ENCODE peak calls at places on chromosomes 3 and 15, in ten cellular contexts. One of them, this sample, is unnamed.

GRCh38 chr3:28347374-28348285 is 891 bp upstream of the ZCWPW2 start:
- DNase-seq in HCT116: no peak
- DNase-seq in SK-N-MC: no peak
- DNase-seq in fibroblast of lung: peak
- DNase-seq in GM23248: peak
- DNase-seq in GM23338: peak
- DNase-seq in astrocyte: no peak
- DNase-seq in HepG2: no peak
- DNase-seq in neural progenitor cell: peak
- DNase-seq in PC-3: peak
- DNase-seq in this sample: no peak

GRCh38 chr3:32432045-32432710 is 40.5 kb downstream of the CMTM7 start:
- DNase-seq in HCT116: no peak
- DNase-seq in SK-N-MC: no peak
- DNase-seq in fibroblast of lung: no peak
- DNase-seq in GM23248: no peak
- DNase-seq in GM23338: no peak
- DNase-seq in astrocyte: no peak
- DNase-seq in HepG2: no peak
- DNase-seq in neural progenitor cell: no peak
- DNase-seq in PC-3: no peak
- DNase-seq in this sample: no peak

GRCh38 chr3:19347701-19348100 is 199.4 kb downstream of the KCNH8 start:
- DNase-seq in HCT116: no peak
- DNase-seq in SK-N-MC: no peak
- DNase-seq in fibroblast of lung: no peak
- DNase-seq in GM23248: no peak
- DNase-seq in GM23338: no peak
- DNase-seq in astrocyte: no peak
- DNase-seq in HepG2: no peak
- DNase-seq in neural progenitor cell: no peak
- DNase-seq in PC-3: no peak
- DNase-seq in this sample: no peak

GRCh38 chr15:31280037-31280830 is 46.4 kb upstream of the KLF13 start:
- DNase-seq in HCT116: no peak
- DNase-seq in SK-N-MC: no peak
- DNase-seq in fibroblast of lung: no peak
- DNase-seq in GM23248: no peak
- DNase-seq in GM23338: no peak
- DNase-seq in astrocyte: no peak
- DNase-seq in HepG2: peak
- DNase-seq in neural progenitor cell: no peak
- DNase-seq in PC-3: no peak
- DNase-seq in this sample: no peak

GRCh38 chr3:88231207-88231606 is 81.4 kb downstream of the C3orf38 start:
- DNase-seq in HCT116: no peak
- DNase-seq in SK-N-MC: no peak
- DNase-seq in fibroblast of lung: peak
- DNase-seq in GM23248: no peak
- DNase-seq in GM23338: peak
- DNase-seq in astrocyte: peak
- DNase-seq in HepG2: peak
- DNase-seq in neural progenitor cell: no peak
- DNase-seq in PC-3: peak
- DNase-seq in this sample: no peak

GRCh38 chr3:51362476-51362875 is 22.6 kb upstream of the MANF start:
- DNase-seq in HCT116: no peak
- DNase-seq in SK-N-MC: no peak
- DNase-seq in fibroblast of lung: no peak
- DNase-seq in GM23248: no peak
- DNase-seq in GM23338: no peak
- DNase-seq in astrocyte: no peak
- DNase-seq in HepG2: no peak
- DNase-seq in neural progenitor cell: no peak
- DNase-seq in PC-3: no peak
- DNase-seq in this sample: no peak

GRCh38 chr3:184239221-184239620 is 9.5 kb downstream of the ALG3 start:
- DNase-seq in HCT116: no peak
- DNase-seq in SK-N-MC: no peak
- DNase-seq in fibroblast of lung: no peak
- DNase-seq in GM23248: no peak
- DNase-seq in GM23338: no peak
- DNase-seq in astrocyte: no peak
- DNase-seq in HepG2: no peak
- DNase-seq in neural progenitor cell: no peak
- DNase-seq in PC-3: no peak
- DNase-seq in this sample: no peak

GRCh38 chr15:85336870-85337269 is 43.5 kb upstream of the AKAP13 start:
- DNase-seq in HCT116: no peak
- DNase-seq in SK-N-MC: no peak
- DNase-seq in fibroblast of lung: no peak
- DNase-seq in GM23248: no peak
- DNase-seq in GM23338: no peak
- DNase-seq in astrocyte: no peak
- DNase-seq in HepG2: no peak
- DNase-seq in neural progenitor cell: no peak
- DNase-seq in PC-3: no peak
- DNase-seq in this sample: no peak

GRCh38 chr15:40063563-40064011 is 24.6 kb upstream of the SRP14 start:
- DNase-seq in HCT116: no peak
- DNase-seq in SK-N-MC: no peak
- DNase-seq in fibroblast of lung: peak
- DNase-seq in GM23248: peak
- DNase-seq in GM23338: no peak
- DNase-seq in astrocyte: peak
- DNase-seq in HepG2: no peak
- DNase-seq in neural progenitor cell: no peak
- DNase-seq in PC-3: peak
- DNase-seq in this sample: no peak

GRCh38 chr15:39807791-39808190 is 25.1 kb upstream of the FSIP1 start:
- DNase-seq in HCT116: no peak
- DNase-seq in SK-N-MC: no peak
- DNase-seq in fibroblast of lung: no peak
- DNase-seq in GM23248: no peak
- DNase-seq in GM23338: peak
- DNase-seq in astrocyte: no peak
- DNase-seq in HepG2: no peak
- DNase-seq in neural progenitor cell: no peak
- DNase-seq in PC-3: no peak
- DNase-seq in this sample: no peak

GRCh38 chr15:48631191-48631770 is 14.2 kb downstream of the FBN1 start:
- DNase-seq in HCT116: no peak
- DNase-seq in SK-N-MC: no peak
- DNase-seq in fibroblast of lung: peak
- DNase-seq in GM23248: peak
- DNase-seq in GM23338: peak
- DNase-seq in astrocyte: no peak
- DNase-seq in HepG2: no peak
- DNase-seq in neural progenitor cell: peak
- DNase-seq in PC-3: no peak
- DNase-seq in this sample: no peak

GRCh38 chr3:125143982-125144652 is 68.4 kb downstream of the SLC12A8 start:
- DNase-seq in HCT116: no peak
- DNase-seq in SK-N-MC: no peak
- DNase-seq in fibroblast of lung: peak
- DNase-seq in GM23248: peak
- DNase-seq in GM23338: peak
- DNase-seq in astrocyte: peak
- DNase-seq in HepG2: no peak
- DNase-seq in neural progenitor cell: no peak
- DNase-seq in PC-3: no peak
- DNase-seq in this sample: no peak

GRCh38 chr15:101092867-101093202 is 159.0 kb downstream of the CHSY1 start:
- DNase-seq in HCT116: no peak
- DNase-seq in SK-N-MC: no peak
- DNase-seq in fibroblast of lung: no peak
- DNase-seq in GM23248: no peak
- DNase-seq in GM23338: no peak
- DNase-seq in astrocyte: no peak
- DNase-seq in HepG2: no peak
- DNase-seq in neural progenitor cell: no peak
- DNase-seq in PC-3: no peak
- DNase-seq in this sample: no peak

GRCh38 chr15:86162676-86163075 is 83.0 kb downstream of the AGBL1 start:
- DNase-seq in HCT116: no peak
- DNase-seq in SK-N-MC: no peak
- DNase-seq in fibroblast of lung: no peak
- DNase-seq in GM23248: no peak
- DNase-seq in GM23338: no peak
- DNase-seq in astrocyte: no peak
- DNase-seq in HepG2: no peak
- DNase-seq in neural progenitor cell: no peak
- DNase-seq in PC-3: no peak
- DNase-seq in this sample: no peak

GRCh38 chr15:68430471-68431036 is 1.4 kb downstream of the ITGA11 start:
- DNase-seq in HCT116: no peak
- DNase-seq in SK-N-MC: no peak
- DNase-seq in fibroblast of lung: no peak
- DNase-seq in GM23248: peak
- DNase-seq in GM23338: no peak
- DNase-seq in astrocyte: no peak
- DNase-seq in HepG2: no peak
- DNase-seq in neural progenitor cell: no peak
- DNase-seq in PC-3: no peak
- DNase-seq in this sample: no peak

GRCh38 chr15:68432665-68433064 is 702 bp upstream of the ITGA11 start:
- DNase-seq in HCT116: no peak
- DNase-seq in SK-N-MC: no peak
- DNase-seq in fibroblast of lung: no peak
- DNase-seq in GM23248: no peak
- DNase-seq in GM23338: no peak
- DNase-seq in astrocyte: no peak
- DNase-seq in HepG2: no peak
- DNase-seq in neural progenitor cell: no peak
- DNase-seq in PC-3: no peak
- DNase-seq in this sample: no peak

GRCh38 chr15:68433551-68433950 is 1.6 kb upstream of the ITGA11 start:
- DNase-seq in HCT116: no peak
- DNase-seq in SK-N-MC: no peak
- DNase-seq in fibroblast of lung: no peak
- DNase-seq in GM23248: no peak
- DNase-seq in GM23338: no peak
- DNase-seq in astrocyte: no peak
- DNase-seq in HepG2: no peak
- DNase-seq in neural progenitor cell: no peak
- DNase-seq in PC-3: no peak
- DNase-seq in this sample: no peak

GRCh38 chr15:68431037-68431791 is 749 bp downstream of the ITGA11 start:
- DNase-seq in HCT116: no peak
- DNase-seq in SK-N-MC: no peak
- DNase-seq in fibroblast of lung: no peak
- DNase-seq in GM23248: peak
- DNase-seq in GM23338: peak
- DNase-seq in astrocyte: no peak
- DNase-seq in HepG2: no peak
- DNase-seq in neural progenitor cell: peak
- DNase-seq in PC-3: no peak
- DNase-seq in this sample: no peak

GRCh38 chr15:68431792-68432401 is at the start of gene ITGA11:
- DNase-seq in HCT116: no peak
- DNase-seq in SK-N-MC: no peak
- DNase-seq in fibroblast of lung: peak
- DNase-seq in GM23248: peak
- DNase-seq in GM23338: peak
- DNase-seq in astrocyte: peak
- DNase-seq in HepG2: no peak
- DNase-seq in neural progenitor cell: peak
- DNase-seq in PC-3: peak
- DNase-seq in this sample: peak
- TF ChIP-seq EZH2 in HCT116: no peak
- TF ChIP-seq EZH2 in SK-N-MC: no peak
- TF ChIP-seq EZH2 in fibroblast of lung: no peak
- TF ChIP-seq EZH2 in GM23248: no peak
- TF ChIP-seq EZH2 in GM23338: peak
- TF ChIP-seq EZH2 in astrocyte: no peak
- TF ChIP-seq EZH2 in HepG2: no peak
- TF ChIP-seq EZH2 in neural progenitor cell: peak
- TF ChIP-seq EZH2 in PC-3: no peak
- TF ChIP-seq EZH2 in this sample: no peak

GRCh38 chr15:34436956-34437442 is 609 bp downstream of the GOLGA8A start:
- DNase-seq in HCT116: no peak
- DNase-seq in SK-N-MC: no peak
- DNase-seq in fibroblast of lung: peak
- DNase-seq in GM23248: peak
- DNase-seq in GM23338: peak
- DNase-seq in astrocyte: peak
- DNase-seq in HepG2: peak
- DNase-seq in neural progenitor cell: peak
- DNase-seq in PC-3: peak
- DNase-seq in this sample: peak
- TF ChIP-seq EZH2 in HCT116: no peak
- TF ChIP-seq EZH2 in SK-N-MC: no peak
- TF ChIP-seq EZH2 in fibroblast of lung: no peak
- TF ChIP-seq EZH2 in GM23248: no peak
- TF ChIP-seq EZH2 in GM23338: no peak
- TF ChIP-seq EZH2 in astrocyte: no peak
- TF ChIP-seq EZH2 in HepG2: no peak
- TF ChIP-seq EZH2 in neural progenitor cell: peak
- TF ChIP-seq EZH2 in PC-3: no peak
- TF ChIP-seq EZH2 in this sample: no peak

DNA sequence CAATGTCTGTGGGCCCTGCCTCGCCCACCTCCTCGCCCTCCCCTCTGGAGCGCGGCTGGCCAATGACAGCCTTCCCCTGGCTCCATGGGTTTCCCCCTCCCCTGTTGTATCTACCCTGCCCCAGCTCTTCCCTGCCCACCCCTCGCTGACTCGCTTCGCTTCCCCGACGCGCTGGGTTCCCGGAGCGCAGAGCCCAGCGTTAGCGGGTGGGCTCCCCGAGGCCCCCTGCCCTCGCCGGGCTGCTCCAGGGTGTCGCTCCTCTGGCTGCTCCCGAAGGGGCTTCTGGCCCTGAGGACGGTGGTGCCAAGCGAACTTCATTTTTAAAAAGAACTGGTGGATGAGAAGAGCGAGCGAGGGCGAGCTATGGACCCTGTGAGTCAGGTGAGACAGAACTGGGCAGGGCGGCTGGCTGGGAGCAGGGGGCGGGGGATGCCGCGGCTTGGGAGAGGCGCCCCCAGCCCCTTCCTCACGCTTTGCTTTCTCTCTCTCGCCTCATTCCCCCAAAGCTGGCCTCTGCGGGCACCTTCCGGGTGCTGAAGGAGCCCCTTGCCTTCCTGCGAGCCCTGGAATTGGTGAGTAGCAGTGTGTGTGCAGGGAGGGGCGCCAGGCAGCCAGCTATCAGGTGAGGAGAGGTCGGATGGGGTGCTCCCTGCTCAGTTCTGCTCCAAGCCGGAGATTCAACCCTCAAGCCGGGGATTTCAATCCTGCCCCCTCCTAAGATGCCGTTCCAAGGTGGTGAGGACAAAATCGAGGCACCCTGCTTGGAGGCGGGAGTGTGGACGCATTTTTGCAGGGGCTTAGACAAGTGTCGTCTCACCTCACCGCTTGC is at the start of gene SYNPR:
- DNase-seq in HCT116: no peak
- DNase-seq in SK-N-MC: no peak
- DNase-seq in fibroblast of lung: no peak
- DNase-seq in GM23248: no peak
- DNase-seq in GM23338: peak
- DNase-seq in astrocyte: no peak
- DNase-seq in HepG2: no peak
- DNase-seq in neural progenitor cell: peak
- DNase-seq in PC-3: no peak
- DNase-seq in this sample: no peak
- TF ChIP-seq EZH2 in HCT116: no peak
- TF ChIP-seq EZH2 in SK-N-MC: no peak
- TF ChIP-seq EZH2 in fibroblast of lung: peak
- TF ChIP-seq EZH2 in GM23248: no peak
- TF ChIP-seq EZH2 in GM23338: peak
- TF ChIP-seq EZH2 in astrocyte: peak
- TF ChIP-seq EZH2 in HepG2: no peak
- TF ChIP-seq EZH2 in neural progenitor cell: peak
- TF ChIP-seq EZH2 in PC-3: no peak
- TF ChIP-seq EZH2 in this sample: no peak

GRCh38 chr3:62875103-62876002 is at the start of gene CADPS:
- DNase-seq in HCT116: no peak
- DNase-seq in SK-N-MC: no peak
- DNase-seq in fibroblast of lung: peak
- DNase-seq in GM23248: peak
- DNase-seq in GM23338: peak
- DNase-seq in astrocyte: peak
- DNase-seq in HepG2: no peak
- DNase-seq in neural progenitor cell: peak
- DNase-seq in PC-3: no peak
- DNase-seq in this sample: no peak
- TF ChIP-seq EZH2 in HCT116: no peak
- TF ChIP-seq EZH2 in SK-N-MC: no peak
- TF ChIP-seq EZH2 in fibroblast of lung: peak
- TF ChIP-seq EZH2 in GM23248: no peak
- TF ChIP-seq EZH2 in GM23338: no peak
- TF ChIP-seq EZH2 in astrocyte: peak
- TF ChIP-seq EZH2 in HepG2: no peak
- TF ChIP-seq EZH2 in neural progenitor cell: no peak
- TF ChIP-seq EZH2 in PC-3: no peak
- TF ChIP-seq EZH2 in this sample: no peak

This sample was measured in MM.1S.